ENCODE peak calls at places on chromosomes 11 and 22, in eight cellular contexts. G is T follicular helper cell; X is A172; V is hypothalamus; E is activated CD4-positive, alpha-beta T cell treated with anti-CD3 and anti-CD28 coated beads for 48 hours; C is GM20000; S is stimulated activated CD8-positive, alpha-beta memory T cell treated with anti-CD3 and anti-CD28 coated beads, Interleukin-7, amount 100 ng/mL, for 1 hour; U is thyroid gland. D is an unnamed sample.

GRCh38 chr11:119015054-119015611 is 3.0 kb downstream of the RPS25 start:
- DNase-seq in G (no peak), X (no peak), V (no peak), E (no peak), C (no peak), S (no peak), U (no peak), D (peak; percentile 6)

GRCh38 chr22:50399751-50400331 is 56.7 kb downstream of the PPP6R2 start:
- DNase-seq in G (no peak), X (no peak), V (peak; percentile 13), E (peak; percentile 36), C (peak; percentile 49), S (no peak), U (peak; percentile 38), D (no peak)

GRCh38 chr22:46775364-46775758 is 12.9 kb downstream of the TBC1D22A start:
- DNase-seq in G (no peak), X (no peak), V (no peak), E (no peak), C (no peak), S (no peak), U (no peak), D (no peak)

GRCh38 chr11:15371533-15371932 is 256.8 kb downstream of the INSC start:
- DNase-seq in G (no peak), X (no peak), V (no peak), E (no peak), C (no peak), S (no peak), U (no peak), D (no peak)

GRCh38 chr11:133842053-133842452 is 3.3 kb downstream of the SPATA19 start:
- DNase-seq in G (no peak), X (no peak), V (no peak), E (no peak), C (no peak), S (no peak), U (no peak), D (no peak)

GRCh38 chr11:9280655-9281301 is 15.6 kb upstream of the DENND5A start:
- DNase-seq in G (no peak), X (peak; percentile 60), V (no peak), E (peak; percentile 72), C (peak; percentile 37), S (no peak), U (no peak), D (peak; percentile 48)

GRCh38 chr11:115498354-115498753 is 5.9 kb downstream of the CADM1 start:
- DNase-seq in G (no peak), X (no peak), V (no peak), E (no peak), C (no peak), S (no peak), U (no peak), D (no peak)

GRCh38 chr11:134052395-134052987 is 16.4 kb upstream of the JAM3 start:
- DNase-seq in G (no peak), X (no peak), V (no peak), E (peak; percentile 31), C (no peak), S (no peak), U (no peak), D (no peak)